ENCODE peak calls at places on chromosome 21, in eight cellular contexts. F is OCI-LY7; T is spleen; P is left lung; Z is left ventricle myocardium inferior; J is CD4-positive, alpha-beta memory T cell; D is CD4-positive, alpha-beta T cell; V is neuronal stem cell. E is an unnamed sample.

GRCh38 chr21:39546522-39546921 is 66.2 kb upstream of the B3GALT5 start:
- DNase-seq in F (no peak), T (no peak), P (no peak), Z (no peak), J (no peak), D (no peak), V (no peak), E (no peak)

GRCh38 chr21:38139380-38140168 is 117.2 kb upstream of the KCNJ15 start:
- DNase-seq in F (no peak), T (no peak), P (no peak), Z (no peak), J (no peak), D (no peak), V (no peak), E (peak)

GRCh38 chr21:16185766-16186165 is 456.0 kb downstream of the USP25 start:
- DNase-seq in F (no peak), T (no peak), P (no peak), Z (no peak), J (no peak), D (no peak), V (no peak), E (no peak)

GRCh38 chr21:37450385-37451044 is 83.9 kb downstream of the DYRK1A start:
- DNase-seq in F (no peak), T (no peak), P (no peak), Z (no peak), J (no peak), D (no peak), V (no peak), E (peak)

GRCh38 chr21:34841154-34841553 is 172.4 kb downstream of the CLIC6 start:
- DNase-seq in F (no peak), T (no peak), P (no peak), Z (no peak), J (no peak), D (no peak), V (no peak), E (no peak)

GRCh38 chr21:38726482-38726881 is 79.2 kb upstream of the ETS2 start:
- DNase-seq in F (no peak), T (no peak), P (no peak), Z (no peak), J (no peak), D (no peak), V (no peak), E (no peak)

GRCh38 chr21:35025206-35026152 is 23.6 kb downstream of the RUNX1 start:
- DNase-seq in F (no peak), T (no peak), P (no peak), Z (no peak), J (no peak), D (no peak), V (no peak), E (no peak)

GRCh38 chr21:38917045-38917774 is 111.5 kb downstream of the ETS2 start:
- DNase-seq in F (no peak), T (no peak), P (no peak), Z (no peak), J (no peak), D (no peak), V (no peak), E (no peak)

GRCh38 chr21:27480841-27481261 is 514.0 kb upstream of the ADAMTS5 start:
- DNase-seq in F (no peak), T (no peak), P (no peak), Z (no peak), J (no peak), D (no peak), V (no peak), E (no peak)

GRCh38 chr21:24514081-24514733 is 1093.1 kb downstream of the MRPL39 start:
- DNase-seq in F (no peak), T (no peak), P (no peak), Z (no peak), J (no peak), D (no peak), V (no peak), E (no peak)

GRCh38 chr21:21232320-21232719 is 234.1 kb downstream of the NCAM2 start:
- DNase-seq in F (no peak), T (no peak), P (no peak), Z (no peak), J (no peak), D (no peak), V (peak), E (no peak)
- H3K27ac ChIP-seq in F (no peak), T (no peak), P (no peak), Z (no peak), J (no peak), D (no peak), V (no peak), E (no peak)

DNA sequence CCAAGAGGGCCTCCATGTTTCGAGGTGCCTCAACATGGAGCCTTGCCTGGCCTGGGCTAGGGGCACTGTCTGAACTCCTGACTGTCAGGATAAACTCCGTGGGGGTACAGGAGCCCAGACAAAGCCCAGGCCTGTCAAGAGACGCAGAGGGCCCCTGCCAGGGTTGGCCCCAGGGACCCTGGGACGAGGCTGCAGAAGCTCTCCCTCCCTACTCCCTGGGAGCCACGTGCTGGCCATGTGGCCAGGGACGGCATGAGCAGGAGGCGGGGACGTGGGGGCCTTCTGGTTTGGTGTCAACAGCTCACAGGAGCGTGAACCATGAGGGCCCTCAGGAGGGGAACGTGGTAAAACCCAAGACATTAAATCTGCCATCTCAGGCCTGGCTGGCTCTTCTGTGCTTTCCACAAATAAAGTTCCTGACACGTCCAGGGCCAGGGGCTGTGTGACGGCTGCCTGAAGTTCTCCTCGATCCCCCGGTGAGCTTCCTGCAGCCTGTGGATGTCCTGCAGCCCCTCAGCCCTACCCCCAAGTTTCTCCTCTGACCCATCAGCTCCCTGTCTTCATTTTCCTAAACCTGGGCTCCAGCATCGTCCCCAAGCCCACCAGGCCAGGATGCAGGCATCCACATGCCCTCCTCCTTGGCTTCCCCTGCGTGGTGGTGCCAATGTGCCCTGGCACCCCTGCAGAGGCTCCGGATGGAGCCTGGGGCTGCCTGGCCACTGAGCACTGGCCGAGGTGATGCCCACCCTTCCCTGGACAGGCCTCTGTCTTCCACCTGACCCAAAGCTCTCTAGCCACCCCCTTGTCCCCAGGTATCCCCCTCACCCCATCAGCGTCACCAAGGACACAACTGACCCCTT is 12.8 kb upstream of the LRRC3 start:
- DNase-seq in F (no peak), T (peak), P (no peak), Z (no peak), J (no peak), D (no peak), V (no peak), E (no peak)
- H3K27ac ChIP-seq in F (no peak), T (no peak), P (no peak), Z (no peak), J (no peak), D (no peak), V (no peak), E (no peak)

GRCh38 chr21:46603228-46603627 is 1.7 kb downstream of the S100B start:
- DNase-seq in F (no peak), T (no peak), P (no peak), Z (no peak), J (no peak), D (no peak), V (no peak), E (no peak)

GRCh38 chr21:46605759-46606426 is 1.0 kb upstream of the S100B start:
- DNase-seq in F (peak), T (peak), P (peak), Z (peak), J (peak), D (peak), V (no peak), E (no peak)

GRCh38 chr21:46606427-46606813 is 1.5 kb upstream of the S100B start:
- DNase-seq in F (no peak), T (no peak), P (no peak), Z (no peak), J (no peak), D (no peak), V (no peak), E (no peak)

GRCh38 chr21:46604975-46605758 is at the start of gene S100B:
- DNase-seq in F (no peak), T (no peak), P (no peak), Z (no peak), J (no peak), D (no peak), V (no peak), E (no peak)

DNA sequence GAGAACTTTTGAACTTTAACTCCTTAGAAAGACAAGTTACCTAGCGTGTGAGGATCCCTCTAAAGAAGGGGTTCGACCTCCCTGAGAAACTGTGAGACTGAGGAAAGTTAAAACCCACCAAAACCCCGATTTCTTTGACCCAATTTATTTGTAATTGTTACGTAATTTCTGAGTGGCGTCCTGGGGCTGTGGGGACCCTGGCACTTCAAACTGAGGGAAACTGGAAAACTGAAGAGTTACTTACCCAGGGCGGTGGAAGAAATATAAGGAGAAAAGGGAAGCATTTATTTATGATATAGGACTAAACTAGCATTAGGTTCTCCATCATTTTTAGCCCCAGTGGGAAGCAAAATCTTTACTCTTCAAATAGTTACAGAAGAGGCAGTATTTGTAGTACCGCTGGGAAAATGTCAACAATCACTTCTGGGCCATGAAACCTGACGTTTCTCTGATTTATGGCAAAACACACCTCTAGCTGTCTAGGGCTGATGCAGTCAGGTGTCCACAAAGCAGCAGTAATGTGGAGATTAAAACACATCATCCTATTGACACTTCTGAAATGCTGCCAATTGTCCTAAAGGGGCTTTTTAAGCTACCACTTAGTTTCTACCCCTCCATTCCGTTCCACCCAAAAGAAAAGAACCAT is 430 bp downstream of the S100B start:
- DNase-seq in F (no peak), T (no peak), P (no peak), Z (no peak), J (no peak), D (no peak), V (no peak), E (no peak)
- H3K27ac ChIP-seq in F (no peak), T (peak), P (no peak), Z (no peak), J (no peak), D (no peak), V (no peak), E (no peak)

DNA sequence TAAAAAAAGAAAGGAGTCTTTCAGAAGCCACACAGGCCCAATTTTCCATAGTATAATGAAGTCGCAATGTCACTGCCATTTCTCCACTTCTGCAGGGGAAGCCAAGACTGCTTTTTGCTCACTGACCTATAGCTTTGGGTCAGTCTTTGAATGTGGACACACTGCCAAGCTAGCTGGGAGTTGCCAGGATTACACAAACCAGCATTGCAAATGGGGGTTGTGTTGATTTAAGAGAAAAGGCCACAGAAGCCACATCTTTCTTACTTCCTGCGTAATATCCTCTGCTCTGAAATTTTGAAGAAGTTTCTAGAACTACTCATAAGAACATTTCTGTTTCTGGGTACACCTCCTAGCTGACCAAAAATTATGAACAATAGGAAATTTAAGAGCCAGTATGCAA is 45.8 kb upstream of the SAMSN1 start:
- DNase-seq in F (no peak), T (no peak), P (peak), Z (no peak), J (peak), D (no peak), V (no peak), E (no peak)
- H3K27ac ChIP-seq in F (no peak), T (peak), P (peak), Z (no peak), J (no peak), D (no peak), V (no peak), E (no peak)

GRCh38 chr21:36188081-36188681 is 31.6 kb downstream of the DOP1B start:
- DNase-seq in F (no peak), T (peak), P (peak), Z (peak), J (no peak), D (no peak), V (no peak), E (no peak)
- H3K27ac ChIP-seq in F (no peak), T (no peak), P (no peak), Z (peak), J (no peak), D (no peak), V (no peak), E (no peak)

GRCh38 chr21:42324896-42325295 is 9.7 kb upstream of the TFF3 start:
- DNase-seq in F (no peak), T (no peak), P (no peak), Z (no peak), J (no peak), D (no peak), V (no peak), E (no peak)

GRCh38 chr21:42332557-42332956 is 17.3 kb upstream of the TFF3 start:
- DNase-seq in F (no peak), T (peak), P (no peak), Z (no peak), J (no peak), D (no peak), V (no peak), E (no peak)

GRCh38 chr21:42336065-42336464 is 14.7 kb downstream of the TFF2 start:
- DNase-seq in F (no peak), T (peak), P (no peak), Z (no peak), J (no peak), D (no peak), V (no peak), E (no peak)

GRCh38 chr21:42331660-42332059 is 16.5 kb upstream of the TFF3 start:
- DNase-seq in F (no peak), T (no peak), P (no peak), Z (no peak), J (no peak), D (no peak), V (no peak), E (no peak)

DNA sequence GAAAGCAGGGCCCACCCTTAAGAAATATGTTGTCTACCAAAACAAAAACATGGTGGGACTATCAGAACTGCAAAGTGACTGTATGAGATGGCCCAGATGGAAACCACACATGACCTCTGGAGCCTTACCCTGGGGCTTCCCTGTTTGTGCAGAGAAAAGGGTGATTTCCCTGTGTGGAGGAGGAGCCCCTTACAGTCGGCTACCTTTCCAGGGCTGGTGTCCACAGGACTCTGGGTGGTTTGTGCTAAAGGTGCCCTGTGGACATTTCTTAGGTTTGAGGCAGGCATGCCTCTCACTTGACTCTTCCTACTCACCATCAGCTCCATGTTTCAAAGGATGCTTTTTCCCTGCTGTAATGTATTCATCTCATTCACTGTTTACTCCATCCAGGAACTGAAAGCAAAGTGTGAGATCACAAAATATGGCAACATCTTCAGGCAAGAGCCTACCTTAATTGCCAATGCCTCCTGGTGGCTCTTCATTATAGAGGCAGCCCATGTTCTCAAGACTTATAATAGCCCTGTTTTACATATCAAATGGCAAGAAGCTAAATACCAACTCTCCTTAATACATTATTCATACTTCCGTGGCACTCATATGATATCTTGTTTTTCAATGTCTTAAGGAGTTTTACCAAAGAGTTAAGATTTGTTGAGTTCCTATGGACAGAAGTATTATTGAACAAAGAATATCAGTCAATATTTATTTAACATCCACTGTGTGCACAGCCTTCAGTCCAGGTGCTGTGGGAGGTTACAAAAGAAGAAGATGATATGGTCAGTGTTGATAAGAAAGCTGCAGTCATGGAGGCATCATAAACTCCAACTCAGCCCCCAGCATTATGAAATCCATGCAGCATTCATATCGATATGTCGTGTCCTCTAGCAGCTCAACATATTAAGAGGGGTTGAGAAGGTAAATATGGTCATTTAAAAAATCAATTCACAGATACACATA is 15.4 kb upstream of the TFF3 start:
- DNase-seq in F (no peak), T (peak), P (no peak), Z (no peak), J (no peak), D (no peak), V (no peak), E (no peak)
- H3K27ac ChIP-seq in F (no peak), T (no peak), P (no peak), Z (no peak), J (no peak), D (no peak), V (no peak), E (no peak)

GRCh38 chr21:31594279-31594678 is 65.2 kb upstream of the SOD1 start:
- DNase-seq in F (no peak), T (no peak), P (no peak), Z (no peak), J (no peak), D (no peak), V (no peak), E (no peak)

GRCh38 chr21:31594726-31595125 is 64.8 kb upstream of the SOD1 start:
- DNase-seq in F (no peak), T (no peak), P (no peak), Z (no peak), J (no peak), D (no peak), V (no peak), E (no peak)

GRCh38 chr21:31596055-31596454 is 63.4 kb upstream of the SOD1 start:
- DNase-seq in F (no peak), T (no peak), P (no peak), Z (no peak), J (no peak), D (no peak), V (no peak), E (no peak)

GRCh38 chr21:31599563-31599962 is 59.9 kb upstream of the SOD1 start:
- DNase-seq in F (no peak), T (no peak), P (no peak), Z (no peak), J (no peak), D (no peak), V (no peak), E (no peak)

DNA sequence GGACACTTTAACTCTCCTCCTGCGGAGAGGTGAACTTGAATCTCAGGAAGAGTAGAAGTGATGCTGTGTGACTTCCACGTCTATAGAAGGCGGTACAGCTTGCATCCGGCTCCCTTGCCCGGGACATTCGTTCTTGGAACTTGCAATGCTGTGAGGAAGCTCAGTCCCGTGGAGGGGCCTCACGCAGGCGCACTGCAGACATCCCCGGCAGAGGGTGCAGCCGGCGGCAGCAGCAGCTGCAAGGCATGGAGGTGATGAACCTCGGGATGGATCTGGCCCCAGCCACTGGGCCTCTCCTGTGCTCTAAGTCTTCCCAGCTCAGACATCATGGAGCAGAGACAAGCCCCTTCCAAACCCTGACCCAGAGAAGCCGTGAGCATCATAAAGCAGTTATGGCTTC is 61.8 kb upstream of the SOD1 start:
- DNase-seq in F (no peak), T (no peak), P (no peak), Z (no peak), J (no peak), D (no peak), V (no peak), E (no peak)
- H3K27ac ChIP-seq in F (no peak), T (no peak), P (no peak), Z (no peak), J (no peak), D (no peak), V (no peak), E (no peak)

DNA sequence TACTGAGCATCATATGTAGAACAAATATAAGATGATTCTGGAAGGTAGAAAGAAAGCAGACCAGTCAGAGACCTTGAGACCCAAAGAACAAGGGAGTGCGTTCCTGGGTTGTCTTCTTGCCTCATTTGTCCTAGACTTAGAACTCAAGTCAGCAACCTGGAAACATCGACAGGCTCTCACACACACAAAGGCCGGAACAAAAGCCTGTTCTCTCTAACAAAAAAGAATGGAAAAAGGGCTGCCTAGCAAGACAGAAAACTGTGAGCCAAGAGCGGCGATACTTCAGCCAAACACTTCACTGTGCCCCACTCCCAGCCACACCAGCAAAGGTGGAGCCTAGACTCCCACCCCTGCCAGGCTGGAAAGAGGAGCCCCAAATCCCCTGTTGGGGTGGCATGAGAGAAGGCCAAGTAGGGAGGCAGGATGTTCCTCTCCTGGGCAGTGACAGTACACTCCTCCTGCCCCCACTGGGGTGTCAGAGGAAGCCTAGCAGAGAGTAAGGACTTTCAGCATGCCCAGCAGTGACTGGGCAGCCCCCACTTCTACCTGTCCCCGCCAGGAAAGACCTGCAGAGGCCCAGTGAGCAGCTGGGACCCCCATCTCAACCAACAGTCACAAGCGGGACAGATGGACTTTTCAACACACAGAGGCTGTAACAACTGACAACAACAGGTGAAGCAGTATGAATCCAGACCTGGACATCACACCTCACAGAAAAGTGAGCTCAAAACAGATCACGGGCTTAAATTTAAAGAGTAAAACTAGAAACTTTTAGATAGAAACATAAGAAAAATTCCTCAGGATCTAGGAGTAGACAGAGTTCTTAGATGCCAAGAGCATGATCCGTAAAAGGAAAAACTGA is 33.0 kb downstream of the MRAP start:
- DNase-seq in F (no peak), T (no peak), P (no peak), Z (no peak), J (no peak), D (no peak), V (peak), E (no peak)
- H3K27ac ChIP-seq in F (no peak), T (no peak), P (no peak), Z (peak), J (no peak), D (no peak), V (no peak), E (peak)